ENCODE peak calls at places on chromosomes 16 and 17, in six cellular contexts. Q is hepatocyte, M is neural crest cell, H is RWPE2, I is lung, V is mucosa of descending colon. W is an unnamed sample.

GRCh38 chr16:4176794-4177438 is 60.7 kb upstream of the ADCY9 start:
- DNase-seq in Q (peak), M (no peak), H (no peak), I (no peak), V (no peak), W (peak)

GRCh38 chr16:23679986-23680336 is 1.3 kb downstream of the PLK1 start:
- DNase-seq in Q (no peak), M (no peak), H (no peak), I (no peak), V (no peak), W (no peak)

GRCh38 chr16:66248096-66248495 is 118.4 kb upstream of the CDH5 start:
- DNase-seq in Q (peak), M (no peak), H (no peak), I (peak), V (peak), W (no peak)

GRCh38 chr17:62064029-62064790 is 868 bp downstream of the MED13 start:
- DNase-seq in Q (no peak), M (no peak), H (no peak), I (no peak), V (peak), W (no peak)

GRCh38 chr16:4314532-4315184 is 1.2 kb upstream of the GLIS2 start:
- DNase-seq in Q (peak), M (no peak), H (peak), I (no peak), V (no peak), W (no peak)

GRCh38 chr16:64882385-64882784 is 239.5 kb downstream of the CDH11 start:
- DNase-seq in Q (no peak), M (no peak), H (no peak), I (no peak), V (peak), W (no peak)

GRCh38 chr17:72390675-72391501 is 270.1 kb downstream of the SOX9 start:
- DNase-seq in Q (no peak), M (no peak), H (no peak), I (no peak), V (no peak), W (no peak)

GRCh38 chr17:77662796-77663195 is 295.7 kb upstream of the TNRC6C start:
- DNase-seq in Q (no peak), M (no peak), H (no peak), I (no peak), V (no peak), W (no peak)

GRCh38 chr17:12664894-12665262 is 812 bp upstream of the MYOCD start:
- DNase-seq in Q (no peak), M (no peak), H (no peak), I (no peak), V (no peak), W (no peak)

GRCh38 chr17:7136266-7136877 is 21.8 kb upstream of the ASGR2 start:
- DNase-seq in Q (peak), M (peak), H (no peak), I (peak), V (peak), W (peak)

GRCh38 chr16:58299757-58300349 is 5.0 kb upstream of the PRSS54 start:
- DNase-seq in Q (peak), M (no peak), H (no peak), I (no peak), V (peak), W (no peak)

GRCh38 chr16:87101903-87102302 is 215.3 kb downstream of the C16orf95 start:
- DNase-seq in Q (no peak), M (no peak), H (no peak), I (no peak), V (no peak), W (no peak)

GRCh38 chr16:69328854-69329316 is 1.5 kb downstream of the PDF start:
- DNase-seq in Q (no peak), M (no peak), H (peak), I (no peak), V (no peak), W (peak)

GRCh38 chr17:7290166-7290565 is 4.3 kb downstream of the YBX2 start:
- DNase-seq in Q (no peak), M (no peak), H (no peak), I (no peak), V (no peak), W (no peak)

GRCh38 chr16:55502801-55503366 is 6.0 kb upstream of the LPCAT2 start:
- DNase-seq in Q (peak), M (peak), H (no peak), I (peak), V (peak), W (no peak)

GRCh38 chr17:76697702-76698465 is 12.9 kb downstream of the MXRA7 start:
- DNase-seq in Q (peak), M (no peak), H (no peak), I (no peak), V (no peak), W (no peak)

GRCh38 chr17:55549140-55549539 is 37.9 kb upstream of the SMIM36 start:
- DNase-seq in Q (no peak), M (no peak), H (no peak), I (no peak), V (no peak), W (no peak)
- TF ChIP-seq CTCF in Q (peak), M (peak), H (peak), I (no peak), V (no peak), W (no peak)

GRCh38 chr16:52747196-52747595 is 200.3 kb upstream of the TOX3 start:
- DNase-seq in Q (no peak), M (no peak), H (no peak), I (no peak), V (no peak), W (no peak)

GRCh38 chr16:52756812-52757517 is 210.0 kb upstream of the TOX3 start:
- DNase-seq in Q (no peak), M (no peak), H (no peak), I (no peak), V (peak), W (no peak)

GRCh38 chr16:52751035-52751434 is 204.1 kb upstream of the TOX3 start:
- DNase-seq in Q (no peak), M (no peak), H (no peak), I (no peak), V (no peak), W (no peak)
- TF ChIP-seq CTCF in Q (no peak), M (no peak), H (no peak), I (no peak), V (no peak), W (no peak)

GRCh38 chr17:63700528-63701441 is 860 bp upstream of the LIMD2 start:
- DNase-seq in Q (peak), M (no peak), H (no peak), I (no peak), V (no peak), W (peak)
- TF ChIP-seq CTCF in Q (no peak), M (peak), H (peak), I (no peak), V (no peak), W (no peak)

DNA sequence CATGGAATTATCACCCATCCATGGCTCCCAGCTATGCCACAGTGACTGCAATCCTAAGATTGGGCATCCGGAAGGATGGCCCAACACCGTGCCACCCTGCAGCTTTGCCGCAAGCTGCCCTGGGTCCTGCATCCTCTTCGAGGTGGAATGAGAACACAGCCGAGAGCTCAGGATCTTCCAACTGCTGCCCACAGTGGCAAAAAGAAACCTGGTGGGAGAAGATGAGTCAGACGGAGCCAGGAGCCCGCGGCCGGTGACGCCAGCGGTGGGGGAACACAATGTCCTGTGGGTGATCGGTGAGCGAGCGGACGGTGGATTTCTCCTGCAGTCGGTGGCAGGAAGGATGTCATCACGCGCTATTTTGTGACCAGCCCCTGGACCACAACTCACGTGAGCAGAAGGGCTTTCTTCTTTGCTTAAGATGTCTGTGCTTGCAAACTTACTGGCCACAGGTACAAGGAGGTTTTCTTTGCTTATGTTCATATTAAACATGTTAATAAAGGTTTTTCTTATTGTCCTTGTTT is 20.1 kb downstream of the CD7 start:
- DNase-seq in Q (peak), M (no peak), H (peak), I (peak), V (peak), W (peak)
- TF ChIP-seq CTCF in Q (no peak), M (no peak), H (no peak), I (no peak), V (no peak), W (no peak)

GRCh38 chr17:58375216-58375615 is 23.2 kb upstream of the SUPT4H1 start:
- DNase-seq in Q (no peak), M (no peak), H (no peak), I (no peak), V (no peak), W (no peak)

GRCh38 chr17:58376472-58376921 is 24.5 kb upstream of the SUPT4H1 start:
- DNase-seq in Q (no peak), M (no peak), H (no peak), I (no peak), V (no peak), W (no peak)

GRCh38 chr17:58377661-58378060 is 25.7 kb upstream of the SUPT4H1 start:
- DNase-seq in Q (no peak), M (no peak), H (no peak), I (no peak), V (peak), W (no peak)

GRCh38 chr17:58377005-58377660 is 25.1 kb upstream of the SUPT4H1 start:
- DNase-seq in Q (peak), M (no peak), H (no peak), I (peak), V (peak), W (no peak)

GRCh38 chr17:58375811-58376210 is 23.8 kb upstream of the SUPT4H1 start:
- DNase-seq in Q (no peak), M (no peak), H (no peak), I (no peak), V (no peak), W (no peak)
- TF ChIP-seq CTCF in Q (no peak), M (no peak), H (no peak), I (no peak), V (no peak), W (no peak)

DNA sequence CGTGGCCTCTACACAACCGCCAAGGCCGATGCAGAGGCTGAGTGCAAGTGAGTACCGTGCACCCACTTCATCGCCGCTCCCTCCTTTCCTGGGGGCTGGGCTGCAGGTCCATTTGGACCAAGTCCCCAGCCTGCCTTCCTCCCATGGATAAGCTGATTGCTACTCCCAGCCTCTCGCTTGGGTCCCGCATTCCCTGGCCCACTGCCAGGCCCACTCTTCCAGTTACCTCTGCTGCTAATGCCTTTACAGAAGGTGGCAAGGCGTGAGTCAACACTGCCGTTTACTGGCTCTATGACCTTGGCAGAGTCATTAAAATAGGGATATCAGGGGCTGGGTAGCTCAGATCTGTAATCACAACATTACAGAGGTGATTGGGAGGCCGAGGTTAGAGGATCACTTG is 11.2 kb downstream of the SULT1A2 start:
- DNase-seq in Q (no peak), M (no peak), H (no peak), I (no peak), V (peak), W (no peak)
- TF ChIP-seq CTCF in Q (no peak), M (no peak), H (no peak), I (no peak), V (no peak), W (no peak)

GRCh38 chr16:26791166-26791565 is 275.6 kb upstream of the C16orf82 start:
- DNase-seq in Q (no peak), M (no peak), H (no peak), I (no peak), V (no peak), W (no peak)

GRCh38 chr16:26795184-26795583 is 271.5 kb upstream of the C16orf82 start:
- DNase-seq in Q (peak), M (peak), H (no peak), I (no peak), V (no peak), W (no peak)
- TF ChIP-seq CTCF in Q (peak), M (peak), H (no peak), I (no peak), V (no peak), W (no peak)

DNA sequence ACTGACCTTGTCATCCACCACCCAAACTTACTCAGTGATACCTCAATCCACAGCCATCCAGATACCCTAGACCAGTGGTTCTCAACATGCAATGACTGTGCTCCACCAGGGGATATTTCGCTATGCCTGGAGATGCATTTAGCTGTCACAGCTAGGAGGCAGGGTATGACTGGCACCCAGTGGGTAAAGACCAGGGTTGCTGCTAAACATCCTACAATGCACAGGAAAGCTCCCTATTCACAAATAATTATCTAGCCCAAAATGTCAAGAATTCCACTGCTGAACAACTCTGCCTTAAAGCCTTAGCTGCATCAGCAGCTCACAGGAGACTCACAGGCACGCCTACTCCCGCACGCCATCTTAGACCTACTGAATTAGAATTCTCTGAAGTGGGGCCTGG is 212.6 kb downstream of the GRIN2A start:
- DNase-seq in Q (no peak), M (no peak), H (no peak), I (no peak), V (no peak), W (no peak)
- TF ChIP-seq CTCF in Q (no peak), M (no peak), H (no peak), I (no peak), V (no peak), W (no peak)

GRCh38 chr16:318628-319027 is 33.9 kb downstream of the AXIN1 start:
- DNase-seq in Q (no peak), M (peak), H (no peak), I (no peak), V (no peak), W (no peak)
- TF ChIP-seq CTCF in Q (peak), M (peak), H (no peak), I (no peak), V (no peak), W (no peak)

GRCh38 chr17:2235792-2236365 is 67.7 kb downstream of the SMG6 start:
- DNase-seq in Q (no peak), M (no peak), H (no peak), I (no peak), V (no peak), W (no peak)
- TF ChIP-seq CTCF in Q (no peak), M (no peak), H (no peak), I (no peak), V (no peak), W (no peak)